ENCODE peak calls at places on chromosomes 4 and X, in four cellular contexts. G is mesendoderm, V is IMR-90, B is H9. Q is an unnamed sample.

GRCh38 chrX:119605398-119605738 is 856 bp downstream of the NKRF start:
- DNase-seq in G (no peak), V (no peak), B (no peak), Q (peak)

GRCh38 chrX:71586929-71587328 is 8.7 kb downstream of the GCNA start:
- DNase-seq in G (no peak), V (no peak), B (no peak), Q (no peak)

GRCh38 chr4:55819634-55820033 is at the start of gene EXOC1L:
- DNase-seq in G (peak), V (no peak), B (peak), Q (peak)

GRCh38 chr4:41472098-41472497 is 65.9 kb upstream of the LIMCH1 start:
- DNase-seq in G (no peak), V (no peak), B (no peak), Q (no peak)

GRCh38 chr4:113397114-113397701 is 347.8 kb downstream of the ANK2 start:
- DNase-seq in G (no peak), V (peak), B (no peak), Q (no peak)

GRCh38 chrX:261167-261857 is 19.9 kb upstream of the PLCXD1 start:
- DNase-seq in G (peak), V (peak), B (peak), Q (no peak)

GRCh38 chr4:156545003-156545785 is 426.4 kb downstream of the PDGFC start:
- DNase-seq in G (no peak), V (peak), B (no peak), Q (no peak)

GRCh38 chr4:95340191-95340590 is 208.6 kb downstream of the UNC5C start:
- DNase-seq in G (no peak), V (no peak), B (no peak), Q (no peak)

GRCh38 chr4:167622481-167623240 is 388.4 kb upstream of the SPOCK3 start:
- DNase-seq in G (peak), V (peak), B (peak), Q (no peak)

GRCh38 chrX:10855845-10856244 is 235.5 kb upstream of the MID1 start:
- DNase-seq in G (no peak), V (no peak), B (no peak), Q (no peak)

GRCh38 chrX:135528756-135529155 is 8.3 kb downstream of the INTS6L start:
- DNase-seq in G (no peak), V (no peak), B (no peak), Q (no peak)

GRCh38 chr4:150164055-150164454 is 85.8 kb downstream of the DCLK2 start:
- DNase-seq in G (no peak), V (no peak), B (no peak), Q (no peak)

GRCh38 chr4:5082381-5082780 is 31.1 kb downstream of the STK32B start:
- DNase-seq in G (no peak), V (no peak), B (no peak), Q (no peak)

GRCh38 chrX:630922-631496 is 418 bp downstream of the SHOX start:
- DNase-seq in G (peak), V (no peak), B (peak), Q (peak)

GRCh38 chr4:39591290-39591689 is 47.4 kb downstream of the SMIM14 start:
- DNase-seq in G (no peak), V (peak), B (no peak), Q (no peak)

GRCh38 chr4:110020681-110021443 is 108.2 kb downstream of the EGF start:
- DNase-seq in G (no peak), V (no peak), B (no peak), Q (no peak)

GRCh38 chr4:136489101-136489500 is 1043.2 kb downstream of the PCDH18 start:
- DNase-seq in G (no peak), V (no peak), B (no peak), Q (no peak)

GRCh38 chrX:83916525-83916924 is 55.6 kb downstream of the CYLC1 start:
- DNase-seq in G (peak), V (peak), B (no peak), Q (no peak)

GRCh38 chrX:70480660-70481018 is 36.0 kb downstream of the DLG3 start:
- DNase-seq in G (no peak), V (no peak), B (no peak), Q (no peak)

GRCh38 chr4:81196126-81196650 is 18.8 kb downstream of the PRKG2 start:
- DNase-seq in G (no peak), V (no peak), B (no peak), Q (no peak)

GRCh38 chr4:182185491-182185890 is 57.7 kb upstream of the TENM3 start:
- DNase-seq in G (no peak), V (peak), B (no peak), Q (no peak)

GRCh38 chr4:26793750-26794149 is 66.9 kb upstream of the STIM2 start:
- DNase-seq in G (peak), V (no peak), B (no peak), Q (no peak)

GRCh38 chrX:123869488-123869887 is 9.6 kb downstream of the XIAP start:
- DNase-seq in G (no peak), V (peak), B (no peak), Q (no peak)

GRCh38 chr4:24394041-24394440 is 190.3 kb downstream of the DHX15 start:
- DNase-seq in G (peak), V (peak), B (no peak), Q (no peak)

GRCh38 chr4:7382634-7383014 is 52.1 kb downstream of the PSAPL1 start:
- DNase-seq in G (no peak), V (no peak), B (no peak), Q (no peak)

GRCh38 chr4:61575796-61576195 is 375.7 kb downstream of the ADGRL3 start:
- DNase-seq in G (no peak), V (no peak), B (no peak), Q (no peak)
- H3K56ac ChIP-seq in G (no peak), V (no peak), B (no peak), Q (no peak)

GRCh38 chrX:41118156-41118555 is 32.9 kb downstream of the USP9X start:
- DNase-seq in G (no peak), V (no peak), B (no peak), Q (no peak)
- H3K56ac ChIP-seq in G (no peak), V (no peak), B (no peak), Q (no peak)

DNA sequence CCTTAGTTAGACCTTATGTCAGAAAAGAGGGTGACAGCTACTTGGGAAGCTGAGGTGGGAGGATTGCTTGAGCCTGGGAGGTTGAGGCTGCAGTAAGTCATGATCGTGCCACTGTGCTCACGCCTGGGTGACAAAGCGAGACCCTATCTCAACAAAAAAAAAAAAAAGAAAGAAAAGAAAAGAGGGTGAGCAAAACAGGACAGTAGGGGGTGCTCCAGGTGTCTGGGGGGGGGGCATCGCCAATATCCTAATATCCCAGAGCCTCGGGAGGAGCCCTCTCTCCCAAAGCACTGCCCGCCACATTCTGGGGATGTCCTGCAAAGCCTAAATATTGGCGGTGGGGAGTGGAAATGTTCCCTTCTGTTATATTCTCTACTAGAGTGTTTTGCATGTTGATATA is 120.9 kb upstream of the TBL1X start:
- DNase-seq in G (no peak), V (no peak), B (no peak), Q (no peak)
- H3K56ac ChIP-seq in G (no peak), V (no peak), B (no peak), Q (no peak)

DNA sequence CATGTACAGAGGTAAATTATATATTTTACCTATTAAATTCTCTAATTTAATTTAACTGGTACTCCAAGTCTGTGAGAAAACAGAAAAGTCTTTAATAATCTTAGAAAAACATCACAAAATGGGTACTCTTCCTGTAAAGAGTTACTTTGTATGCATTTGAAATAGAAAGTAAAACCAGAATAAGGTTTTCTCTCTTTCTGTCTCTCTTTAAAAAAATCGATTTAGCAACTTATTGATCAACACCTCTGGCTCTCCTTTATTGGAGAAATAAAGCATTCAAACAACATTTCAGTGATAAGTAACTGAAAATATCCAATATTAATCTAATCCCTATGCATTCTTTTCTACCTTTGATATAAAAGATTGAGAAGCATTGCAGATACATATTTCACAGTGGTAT is 27.4 kb downstream of the ATOH1 start:
- DNase-seq in G (no peak), V (no peak), B (no peak), Q (no peak)
- H3K56ac ChIP-seq in G (no peak), V (no peak), B (no peak), Q (no peak)

DNA sequence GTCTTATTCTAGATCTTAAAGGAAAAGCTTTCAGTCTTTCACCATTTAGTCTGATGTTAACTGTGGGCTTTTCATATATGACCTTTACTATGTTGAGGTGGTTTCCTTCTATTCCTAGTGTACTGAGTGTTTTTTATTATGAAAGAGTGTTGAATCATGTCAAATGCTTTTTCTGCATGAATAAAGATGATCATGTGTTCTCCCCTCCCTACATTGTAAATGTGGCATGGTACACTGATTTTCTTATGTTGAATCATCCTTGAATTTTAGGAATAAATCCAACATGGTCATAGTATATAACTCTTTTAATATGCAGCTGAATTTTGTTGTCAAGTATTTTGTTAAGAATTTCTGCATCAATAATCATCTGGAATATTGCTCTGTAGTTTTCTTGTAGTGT is 4.3 kb downstream of the CLGN start:
- DNase-seq in G (no peak), V (peak), B (no peak), Q (no peak)
- H3K56ac ChIP-seq in G (no peak), V (no peak), B (no peak), Q (no peak)

DNA sequence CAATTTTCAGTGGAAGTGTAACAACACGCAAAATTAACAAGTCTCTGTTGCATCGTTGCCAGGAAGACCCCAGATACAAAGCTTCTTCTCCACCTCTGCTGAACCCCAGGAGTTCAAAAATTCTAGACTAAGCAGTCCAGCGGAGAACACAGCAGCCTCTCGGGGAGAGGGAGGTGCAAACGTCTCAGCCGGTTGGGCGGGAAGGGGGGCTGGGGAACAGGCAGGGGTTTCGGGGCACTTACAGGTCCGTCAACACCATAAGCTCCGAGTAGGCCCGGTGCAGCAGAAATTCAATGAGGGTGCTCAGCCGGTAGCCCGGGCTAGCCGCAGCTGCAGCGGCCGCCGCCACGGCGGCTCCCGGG is 405 bp downstream of the MED14 start:
- DNase-seq in G (no peak), V (no peak), B (no peak), Q (no peak)
- H3K56ac ChIP-seq in G (peak), V (peak), B (no peak), Q (peak)

GRCh38 chrX:31139966-31140365 is 68.1 kb upstream of the FTHL17 start:
- DNase-seq in G (no peak), V (no peak), B (no peak), Q (no peak)

GRCh38 chrX:31136144-31136572 is 64.3 kb upstream of the FTHL17 start:
- DNase-seq in G (no peak), V (no peak), B (no peak), Q (no peak)

GRCh38 chrX:31132803-31133202 is 61.0 kb upstream of the FTHL17 start:
- DNase-seq in G (no peak), V (no peak), B (no peak), Q (no peak)

DNA sequence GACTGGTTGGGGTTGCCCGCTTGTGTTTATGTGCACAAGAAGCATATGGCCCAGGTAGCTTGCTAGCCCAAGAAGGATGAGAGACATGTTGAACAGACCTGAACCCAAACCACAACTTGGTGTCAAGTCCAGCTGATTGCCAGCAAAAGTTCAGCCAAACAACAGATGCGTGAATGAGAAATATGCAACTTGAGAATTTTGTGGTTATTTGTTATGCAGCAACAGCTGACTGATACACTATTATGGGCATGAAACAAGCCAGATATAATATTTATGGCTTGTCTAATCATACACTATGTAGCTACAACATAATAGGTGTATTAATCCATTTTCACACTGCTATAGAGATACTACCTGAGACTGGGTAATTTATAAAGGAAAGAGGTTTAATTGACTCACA is 66.3 kb upstream of the FTHL17 start:
- DNase-seq in G (no peak), V (no peak), B (no peak), Q (no peak)
- H3K56ac ChIP-seq in G (no peak), V (no peak), B (no peak), Q (no peak)

DNA sequence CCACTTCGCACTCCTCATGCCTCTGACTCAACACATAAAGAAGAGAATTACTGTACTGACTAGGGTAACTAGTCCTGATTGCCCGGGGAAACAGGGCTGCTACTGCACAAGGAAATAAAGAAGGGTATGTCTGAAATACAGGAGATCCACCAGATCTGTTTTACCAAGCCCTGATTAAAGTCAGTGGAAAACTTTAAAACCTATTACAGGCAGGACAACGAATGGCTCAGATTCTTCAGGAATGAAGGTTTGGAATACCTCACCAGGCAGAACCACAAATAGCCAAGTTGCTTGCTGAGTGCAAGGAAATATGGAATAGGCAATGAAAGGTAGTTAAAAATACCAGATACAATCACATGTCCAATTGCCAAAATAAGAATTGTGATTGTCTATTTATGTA is 17.3 kb downstream of the LAMTOR3 start:
- DNase-seq in G (no peak), V (no peak), B (no peak), Q (no peak)
- H3K56ac ChIP-seq in G (no peak), V (no peak), B (no peak), Q (no peak)